ENCODE peak calls at places on chromosomes 6 and 20, in four cellular contexts. G is AG10803, X is NCI-H510A treated with DMSO at 0.1 percent for 48 hours, P is pons. A is an unnamed sample.

GRCh38 chr6:20178327-20178726 is 33.9 kb downstream of the MBOAT1 start:
- DNase-seq in G (no peak), X (no peak), P (no peak), A (no peak)

GRCh38 chr6:30495993-30496392 is 6.7 kb downstream of the HLA-E start:
- DNase-seq in G (no peak), X (no peak), P (no peak), A (no peak)

GRCh38 chr20:32580970-32581838 is 3.9 kb downstream of the NOL4L start:
- DNase-seq in G (no peak), X (no peak), P (peak), A (no peak)

GRCh38 chr6:157669747-157670216 is 153.3 kb upstream of the SNX9 start:
- DNase-seq in G (peak), X (peak), P (peak), A (peak)

GRCh38 chr6:90365565-90366219 is 69.0 kb upstream of the BACH2 start:
- DNase-seq in G (no peak), X (no peak), P (no peak), A (no peak)

GRCh38 chr20:10671850-10672578 is 1.8 kb downstream of the JAG1 start:
- DNase-seq in G (peak), X (peak), P (no peak), A (peak)

GRCh38 chr6:127164555-127164954 is 46.1 kb downstream of the RSPO3 start:
- DNase-seq in G (no peak), X (no peak), P (no peak), A (no peak)

GRCh38 chr6:117681321-117681720 is 6.1 kb downstream of the NUS1 start:
- DNase-seq in G (no peak), X (no peak), P (no peak), A (no peak)

GRCh38 chr6:71478834-71479541 is 190.4 kb downstream of the OGFRL1 start:
- DNase-seq in G (peak), X (no peak), P (peak), A (no peak)

GRCh38 chr6:151633517-151634335 is 139.9 kb downstream of the CCDC170 start:
- DNase-seq in G (no peak), X (no peak), P (no peak), A (no peak)

GRCh38 chr20:25059487-25059820 is 1.5 kb upstream of the ACSS1 start:
- DNase-seq in G (no peak), X (no peak), P (no peak), A (no peak)

GRCh38 chr6:67199425-67199824 is 1435.7 kb upstream of the ADGRB3 start:
- DNase-seq in G (no peak), X (no peak), P (no peak), A (no peak)

GRCh38 chr6:88449770-88450169 is 283.6 kb upstream of the CNR1 start:
- DNase-seq in G (no peak), X (no peak), P (no peak), A (no peak)

GRCh38 chr6:61868507-61869080 is 417.4 kb downstream of the KHDRBS2 start:
- DNase-seq in G (no peak), X (no peak), P (no peak), A (no peak)

GRCh38 chr6:33199687-33200233 is 705 bp downstream of the RXRB start:
- DNase-seq in G (peak), X (peak), P (peak), A (peak)

GRCh38 chr6:28977351-28978136 is 27.6 kb downstream of the ZNF311 start:
- DNase-seq in G (peak), X (no peak), P (no peak), A (peak)

GRCh38 chr6:15502451-15503345 is 160.1 kb downstream of the DTNBP1 start:
- DNase-seq in G (no peak), X (no peak), P (no peak), A (no peak)